ENCODE peak calls at places on chromosomes 2 and 18, in ten cellular contexts. B is cardiac muscle cell; H is colonic mucosa; Y is fibroblast of mammary gland; M is fibroblast of pulmonary artery; G is epithelial cell of esophagus; X is dorsolateral prefrontal cortex; K is AG04449; V is mammary epithelial cell; D is CD8-positive, alpha-beta T cell. E is an unnamed sample.

GRCh38 chr2:162545254-162545653 is 201.3 kb downstream of the GCA start:
- DNase-seq in B (no peak), G (no peak), D (no peak), H (no peak), X (no peak), K (no peak), M (no peak), V (no peak), Y (no peak), E (no peak)

GRCh38 chr18:34972765-34973414 is 68.3 kb upstream of the MAPRE2 start:
- DNase-seq in K (no peak), Y (no peak), X (no peak), M (no peak), H (no peak), D (no peak), G (no peak), V (no peak), B (no peak), E (no peak)

GRCh38 chr2:166700079-166700478 is 188.2 kb upstream of the XIRP2 start:
- DNase-seq in B (peak; percentile 1), D (no peak), K (no peak), Y (peak; percentile 5), G (no peak), X (no peak), M (no peak), H (no peak), V (no peak), E (no peak)

GRCh38 chr2:184756885-184757284 is 158.6 kb downstream of the ZNF804A start:
- DNase-seq in K (no peak), D (no peak), G (no peak), X (no peak), M (peak; percentile 39), H (no peak), Y (no peak), V (no peak), B (no peak), E (no peak)

GRCh38 chr2:9690252-9690651 is 59.5 kb upstream of the YWHAQ start:
- DNase-seq in B (peak; percentile 91), D (no peak), X (no peak), G (peak; percentile 93), M (no peak), H (no peak), K (peak; percentile 45), Y (no peak), V (peak; percentile 36), E (no peak)

GRCh38 chr18:75211721-75212625 is 1.4 kb downstream of the TSHZ1 start:
- DNase-seq in Y (no peak), M (no peak), H (peak; percentile 64), G (peak; percentile 25), V (peak; percentile 20), K (no peak), D (peak; percentile 25), X (no peak), B (peak; percentile 43), E (no peak)

GRCh38 chr2:239290618-239291504 is 110.0 kb downstream of the HDAC4 start:
- DNase-seq in X (peak; percentile 77), K (no peak), H (no peak), B (no peak), Y (peak; percentile 62), V (peak; percentile 62), G (peak; percentile 86), M (no peak), D (no peak), E (no peak)

GRCh38 chr18:75625966-75626365 is 198.5 kb upstream of the SMIM21 start:
- DNase-seq in X (no peak), M (no peak), K (no peak), D (no peak), H (no peak), V (peak; percentile 19), Y (peak; percentile 29), G (no peak), B (no peak), E (no peak)

GRCh38 chr2:221060335-221060734 is 511.8 kb downstream of the EPHA4 start:
- DNase-seq in D (no peak), K (no peak), V (peak; percentile 8), M (no peak), B (no peak), Y (peak; percentile 2), G (no peak), X (no peak), H (no peak), E (no peak)

GRCh38 chr2:50385361-50385760 is 646.6 kb downstream of the NRXN1 start:
- DNase-seq in G (no peak), B (no peak), D (no peak), X (no peak), M (no peak), V (no peak), K (no peak), Y (no peak), H (no peak), E (no peak)

GRCh38 chr2:152432765-152433164 is 97.8 kb downstream of the FMNL2 start:
- DNase-seq in V (no peak), H (no peak), G (no peak), K (no peak), X (no peak), Y (no peak), D (no peak), M (no peak), B (no peak), E (no peak)

GRCh38 chr2:207847098-207847806 is 77.5 kb upstream of the FZD5 start:
- DNase-seq in M (no peak), B (no peak), H (no peak), X (no peak), Y (no peak), D (no peak), K (no peak), G (no peak), V (no peak), E (no peak)

GRCh38 chr2:39411186-39411944 is 25.7 kb downstream of the MAP4K3 start:
- DNase-seq in Y (peak; percentile 93), G (peak; percentile 86), D (no peak), M (peak; percentile 74), X (no peak), V (peak; percentile 75), H (no peak), K (peak; percentile 60), B (peak; percentile 60), E (no peak)

GRCh38 chr18:10559566-10560456 is 34.0 kb downstream of the NAPG start:
- DNase-seq in Y (no peak), G (peak; percentile 24), K (no peak), D (no peak), X (no peak), V (no peak), B (no peak), H (no peak), M (no peak), E (no peak)

GRCh38 chr2:113185643-113186315 is 12.0 kb downstream of the PSD4 start:
- DNase-seq in Y (no peak), V (no peak), M (no peak), G (no peak), H (no peak), K (no peak), D (no peak), B (no peak), X (no peak), E (no peak)

GRCh38 chr18:67651438-67651837 is 134.9 kb upstream of the DSEL start:
- DNase-seq in D (no peak), V (no peak), K (no peak), B (peak; percentile 43), G (no peak), X (no peak), M (peak; percentile 23), H (no peak), Y (peak; percentile 92), E (peak; percentile 38)

GRCh38 chr18:59218018-59218417 is 1.9 kb upstream of the GRP start:
- DNase-seq in X (no peak), H (no peak), Y (no peak), G (no peak), B (no peak), K (no peak), M (no peak), V (no peak), D (no peak), E (no peak)

GRCh38 chr18:75198046-75198445 is 10.9 kb downstream of the PTGR3 start:
- DNase-seq in B (peak; percentile 50), X (no peak), M (peak; percentile 28), G (no peak), Y (peak; percentile 80), V (no peak), K (no peak), H (no peak), D (no peak), E (no peak)

GRCh38 chr2:17877811-17878221 is 651 bp upstream of the KCNS3 start:
- DNase-seq in X (no peak), K (no peak), Y (peak; percentile 5), G (peak; percentile 4), M (peak; percentile 4), D (no peak), B (peak; percentile 8), V (peak; percentile 10), H (peak; percentile 36), E (no peak)
- H3K4me3 ChIP-seq in X (peak overlapping the region; percentile 53), K (peak overlapping the region; percentile 46), Y (peak overlapping the region; percentile 13), G (peak overlapping the region; percentile 35), M (peak overlapping the region; percentile 37), D (no peak overlapping the region), B (peak overlapping the region; percentile 87), V (peak overlapping the region; percentile 13), H (peak overlapping the region; percentile 79), E (peak overlapping the region; percentile 17)

GRCh38 chr2:163644238-163644637 is 91.6 kb downstream of the FIGN start:
- DNase-seq in K (no peak), B (no peak), V (no peak), H (no peak), G (no peak), D (no peak), M (no peak), Y (no peak), X (no peak), E (no peak)
- TF ChIP-seq CTCF in K (no peak), B (no peak), V (no peak), H (no peak), G (no peak), D (no peak), M (no peak), Y (peak; percentile 18), X (no peak), E (no peak)

DNA sequence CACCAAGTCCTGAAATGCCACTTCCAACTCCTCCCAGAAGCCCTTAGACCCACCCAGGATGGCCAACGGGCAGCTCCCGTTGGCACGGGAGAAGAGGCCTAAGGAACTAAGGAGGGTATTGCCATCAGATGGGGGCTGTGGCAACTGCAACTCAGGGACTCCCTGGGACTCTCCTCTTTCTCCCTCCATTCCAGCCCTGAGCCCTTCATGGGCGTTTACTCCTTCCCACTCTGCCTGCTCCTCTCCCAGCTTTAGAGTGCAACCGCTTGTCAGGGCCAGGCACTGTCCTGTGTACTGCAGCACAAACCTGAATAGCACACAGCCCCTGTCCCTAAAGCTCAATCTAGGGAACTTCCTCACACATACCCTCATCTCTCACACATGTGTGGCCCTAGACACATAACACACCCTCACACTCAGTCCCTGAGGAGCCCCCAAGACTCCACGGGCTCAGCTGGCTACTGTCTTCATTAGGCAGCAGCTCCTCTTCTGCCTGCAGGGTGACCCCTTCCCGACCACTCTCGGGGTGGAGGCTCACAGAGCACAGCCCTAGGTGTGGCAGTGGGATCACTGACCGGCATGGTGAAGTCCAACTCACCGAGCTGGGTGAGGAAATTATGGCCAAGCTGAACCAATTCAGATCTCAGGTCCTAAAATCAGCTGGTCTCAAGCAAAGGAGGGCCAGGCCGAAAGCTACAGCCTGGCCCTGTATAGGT is 316.3 kb downstream of the CELF4 start:
- DNase-seq in X (no peak), M (no peak), K (no peak), V (no peak), H (no peak), B (no peak), Y (no peak), D (no peak), G (no peak), E (no peak)
- H3K4me3 ChIP-seq in X (no peak overlapping the region), M (no peak overlapping the region), K (no peak overlapping the region), V (no peak overlapping the region), H (no peak overlapping the region), B (no peak overlapping the region), Y (no peak overlapping the region), D (no peak overlapping the region), G (no peak overlapping the region), E (no peak overlapping the region)

GRCh38 chr2:128027801-128028667 is at the start of gene SAP130:
- DNase-seq in K (peak; percentile 40), H (peak; percentile 99), Y (peak; percentile 88), X (peak; percentile 99), B (peak; percentile 98), M (peak; percentile 93), G (peak; percentile 98), D (peak; percentile 99), V (peak; percentile 93), E (peak; percentile 67)
- TF ChIP-seq CTCF in K (no peak), H (no peak), Y (no peak), X (no peak), B (no peak), M (no peak), G (no peak), D (no peak), V (no peak), E (no peak)